ENCODE peak calls at places on chromosomes 6 and 20, in four cellular contexts. One of them, this sample, is unnamed.

GRCh38 chr20:40339661-40340449 is 349.2 kb downstream of the MAFB start:
- DNase-seq in HCT116: no peak
- DNase-seq in GM12878: no peak
- DNase-seq in H1: no peak
- DNase-seq in this sample: no peak

GRCh38 chr20:62156592-62157386 is 13.2 kb downstream of the SS18L1 start:
- DNase-seq in HCT116: peak
- DNase-seq in GM12878: no peak
- DNase-seq in H1: peak
- DNase-seq in this sample: peak

GRCh38 chr6:14655990-14656640 is 538.5 kb downstream of the CD83 start:
- DNase-seq in HCT116: no peak
- DNase-seq in GM12878: no peak
- DNase-seq in H1: no peak
- DNase-seq in this sample: no peak

GRCh38 chr20:6348908-6349307 is 226.1 kb upstream of the FERMT1 start:
- DNase-seq in HCT116: no peak
- DNase-seq in GM12878: no peak
- DNase-seq in H1: no peak
- DNase-seq in this sample: no peak

GRCh38 chr20:43938932-43939761 is 24.5 kb downstream of the TOX2 start:
- DNase-seq in HCT116: no peak
- DNase-seq in GM12878: no peak
- DNase-seq in H1: no peak
- DNase-seq in this sample: no peak

GRCh38 chr20:5592823-5593761 is 157.1 kb upstream of the SHLD1 start:
- DNase-seq in HCT116: no peak
- DNase-seq in GM12878: no peak
- DNase-seq in H1: no peak
- DNase-seq in this sample: no peak

GRCh38 chr6:7758456-7758855 is 32.6 kb downstream of the BMP6 start:
- DNase-seq in HCT116: peak
- DNase-seq in GM12878: no peak
- DNase-seq in H1: no peak
- DNase-seq in this sample: no peak

GRCh38 chr6:13014551-13015378 is 298.2 kb downstream of the PHACTR1 start:
- DNase-seq in HCT116: no peak
- DNase-seq in GM12878: no peak
- DNase-seq in H1: peak
- DNase-seq in this sample: no peak

GRCh38 chr20:51331466-51331865 is 211.1 kb downstream of the NFATC2 start:
- DNase-seq in HCT116: no peak
- DNase-seq in GM12878: no peak
- DNase-seq in H1: no peak
- DNase-seq in this sample: no peak

GRCh38 chr20:11891827-11892521 is 25.7 kb upstream of the BTBD3 start:
- DNase-seq in HCT116: peak
- DNase-seq in GM12878: peak
- DNase-seq in H1: peak
- DNase-seq in this sample: peak

GRCh38 chr6:166512567-166512966 is 73.9 kb downstream of the RAMACL start:
- DNase-seq in HCT116: peak
- DNase-seq in GM12878: no peak
- DNase-seq in H1: no peak
- DNase-seq in this sample: no peak

GRCh38 chr20:57526067-57526884 is 1.3 kb upstream of the CTCFL start:
- DNase-seq in HCT116: peak
- DNase-seq in GM12878: no peak
- DNase-seq in H1: peak
- DNase-seq in this sample: peak
- TF ChIP-seq SP1 in HCT116: no peak
- TF ChIP-seq SP1 in GM12878: no peak
- TF ChIP-seq SP1 in H1: no peak
- TF ChIP-seq SP1 in this sample: no peak

DNA sequence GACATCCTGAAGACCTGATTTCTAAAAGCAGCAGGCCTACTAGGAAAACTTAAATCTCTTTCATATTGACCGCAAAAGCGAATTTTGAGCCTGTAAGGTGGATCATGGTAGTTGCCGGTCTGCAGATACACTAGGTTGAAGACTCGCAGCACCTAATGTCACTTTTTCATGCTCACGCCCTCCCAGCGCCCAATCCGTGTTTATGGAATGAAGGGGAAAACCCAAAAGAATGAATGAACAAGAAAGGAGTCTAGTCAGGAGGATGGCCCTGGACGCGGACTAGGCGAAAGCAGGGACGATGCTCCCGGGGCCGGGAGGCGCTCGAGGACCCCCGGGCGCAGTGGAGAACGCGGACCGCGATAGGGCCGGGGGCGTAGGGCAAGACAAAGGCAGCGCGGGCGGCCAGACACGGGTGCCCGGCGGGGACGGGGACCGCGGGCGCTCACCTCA is 826 bp downstream of the GCLC start:
- DNase-seq in HCT116: no peak
- DNase-seq in GM12878: no peak
- DNase-seq in H1: no peak
- DNase-seq in this sample: no peak
- TF ChIP-seq SP1 in HCT116: no peak
- TF ChIP-seq SP1 in GM12878: no peak
- TF ChIP-seq SP1 in H1: no peak
- TF ChIP-seq SP1 in this sample: no peak

GRCh38 chr20:47257256-47257655 is 99.2 kb downstream of the ZMYND8 start:
- DNase-seq in HCT116: no peak
- DNase-seq in GM12878: no peak
- DNase-seq in H1: no peak
- DNase-seq in this sample: no peak

GRCh38 chr20:47256665-47257236 is 99.7 kb downstream of the ZMYND8 start:
- DNase-seq in HCT116: no peak
- DNase-seq in GM12878: no peak
- DNase-seq in H1: no peak
- DNase-seq in this sample: no peak

GRCh38 chr20:47251154-47252020 is 105.1 kb downstream of the ZMYND8 start:
- DNase-seq in HCT116: no peak
- DNase-seq in GM12878: no peak
- DNase-seq in H1: no peak
- DNase-seq in this sample: no peak

GRCh38 chr20:47252879-47253307 is 103.6 kb downstream of the ZMYND8 start:
- DNase-seq in HCT116: no peak
- DNase-seq in GM12878: no peak
- DNase-seq in H1: no peak
- DNase-seq in this sample: no peak

GRCh38 chr20:47253860-47254259 is 102.6 kb downstream of the ZMYND8 start:
- DNase-seq in HCT116: no peak
- DNase-seq in GM12878: no peak
- DNase-seq in H1: no peak
- DNase-seq in this sample: no peak
- TF ChIP-seq SP1 in HCT116: no peak
- TF ChIP-seq SP1 in GM12878: no peak
- TF ChIP-seq SP1 in H1: no peak
- TF ChIP-seq SP1 in this sample: no peak

GRCh38 chr20:22460231-22460630 is 124.1 kb downstream of the FOXA2 start:
- DNase-seq in HCT116: no peak
- DNase-seq in GM12878: no peak
- DNase-seq in H1: no peak
- DNase-seq in this sample: no peak

GRCh38 chr20:22465622-22466446 is 118.5 kb downstream of the FOXA2 start:
- DNase-seq in HCT116: no peak
- DNase-seq in GM12878: no peak
- DNase-seq in H1: no peak
- DNase-seq in this sample: no peak

GRCh38 chr20:22460803-22461202 is 123.6 kb downstream of the FOXA2 start:
- DNase-seq in HCT116: no peak
- DNase-seq in GM12878: no peak
- DNase-seq in H1: no peak
- DNase-seq in this sample: no peak

GRCh38 chr20:22464312-22465003 is 119.9 kb downstream of the FOXA2 start:
- DNase-seq in HCT116: no peak
- DNase-seq in GM12878: no peak
- DNase-seq in H1: no peak
- DNase-seq in this sample: no peak

GRCh38 chr20:22462975-22463914 is 121.1 kb downstream of the FOXA2 start:
- DNase-seq in HCT116: no peak
- DNase-seq in GM12878: no peak
- DNase-seq in H1: no peak
- DNase-seq in this sample: no peak
- TF ChIP-seq SP1 in HCT116: no peak
- TF ChIP-seq SP1 in GM12878: no peak
- TF ChIP-seq SP1 in H1: no peak
- TF ChIP-seq SP1 in this sample: no peak

GRCh38 chr20:2010533-2010932 is 16.7 kb upstream of the PDYN start:
- DNase-seq in HCT116: no peak
- DNase-seq in GM12878: no peak
- DNase-seq in H1: peak
- DNase-seq in this sample: no peak

GRCh38 chr20:2005831-2006426 is 12.1 kb upstream of the PDYN start:
- DNase-seq in HCT116: peak
- DNase-seq in GM12878: no peak
- DNase-seq in H1: peak
- DNase-seq in this sample: peak

GRCh38 chr20:2005359-2005758 is 11.5 kb upstream of the PDYN start:
- DNase-seq in HCT116: no peak
- DNase-seq in GM12878: no peak
- DNase-seq in H1: no peak
- DNase-seq in this sample: no peak

GRCh38 chr20:2004171-2004570 is 10.3 kb upstream of the PDYN start:
- DNase-seq in HCT116: no peak
- DNase-seq in GM12878: no peak
- DNase-seq in H1: no peak
- DNase-seq in this sample: no peak

GRCh38 chr20:2006452-2007381 is 12.9 kb upstream of the PDYN start:
- DNase-seq in HCT116: peak
- DNase-seq in GM12878: no peak
- DNase-seq in H1: peak
- DNase-seq in this sample: peak
- TF ChIP-seq SP1 in HCT116: no peak
- TF ChIP-seq SP1 in GM12878: no peak
- TF ChIP-seq SP1 in H1: no peak
- TF ChIP-seq SP1 in this sample: no peak

GRCh38 chr6:152146385-152146784 is 338.9 kb downstream of the ESR1 start:
- DNase-seq in HCT116: no peak
- DNase-seq in GM12878: no peak
- DNase-seq in H1: no peak
- DNase-seq in this sample: no peak
- TF ChIP-seq SP1 in HCT116: no peak
- TF ChIP-seq SP1 in GM12878: no peak
- TF ChIP-seq SP1 in H1: no peak
- TF ChIP-seq SP1 in this sample: no peak

This sample was measured in HEK293T.